ENCODE peak calls at places on chromosomes 3 and 15, in ten cellular contexts. One of them, this sample, is unnamed.

GRCh38 chr3:4928277-4928789 is 50.9 kb upstream of the BHLHE40 start:
- DNase-seq in endothelial cell: no peak
- DNase-seq in Right ventricle myocardium inferior: no peak
- DNase-seq in RWPE1: no peak
- DNase-seq in NCI-H2107: no peak
- DNase-seq in pons: no peak
- DNase-seq in cardiac fibroblast: no peak
- DNase-seq in stimulated activated naive CD8-positive, alpha-beta T cell treated with anti-CD3 and anti-CD28 coated beads, Interleukin-15, Interleukin-2, amounts not matched to agents 100 U/mL and 50 U/mL, for 24 hours: peak
- DNase-seq in effector memory CD8-positive, alpha-beta T cell: no peak
- DNase-seq in SW480: no peak
- DNase-seq in this sample: no peak

GRCh38 chr15:39140060-39140604 is 440.7 kb upstream of the THBS1 start:
- DNase-seq in endothelial cell: peak
- DNase-seq in Right ventricle myocardium inferior: no peak
- DNase-seq in RWPE1: no peak
- DNase-seq in NCI-H2107: no peak
- DNase-seq in pons: no peak
- DNase-seq in cardiac fibroblast: peak
- DNase-seq in stimulated activated naive CD8-positive, alpha-beta T cell treated with anti-CD3 and anti-CD28 coated beads, Interleukin-15, Interleukin-2, amounts not matched to agents 100 U/mL and 50 U/mL, for 24 hours: no peak
- DNase-seq in effector memory CD8-positive, alpha-beta T cell: no peak
- DNase-seq in SW480: peak
- DNase-seq in this sample: no peak

GRCh38 chr15:91515188-91515754 is 338.2 kb upstream of the SLCO3A1 start:
- DNase-seq in endothelial cell: no peak
- DNase-seq in Right ventricle myocardium inferior: no peak
- DNase-seq in RWPE1: peak
- DNase-seq in NCI-H2107: no peak
- DNase-seq in pons: no peak
- DNase-seq in cardiac fibroblast: peak
- DNase-seq in stimulated activated naive CD8-positive, alpha-beta T cell treated with anti-CD3 and anti-CD28 coated beads, Interleukin-15, Interleukin-2, amounts not matched to agents 100 U/mL and 50 U/mL, for 24 hours: no peak
- DNase-seq in effector memory CD8-positive, alpha-beta T cell: no peak
- DNase-seq in SW480: no peak
- DNase-seq in this sample: no peak

GRCh38 chr3:177800565-177800964 is 603.3 kb upstream of the TBL1XR1 start:
- DNase-seq in endothelial cell: no peak
- DNase-seq in Right ventricle myocardium inferior: no peak
- DNase-seq in RWPE1: no peak
- DNase-seq in NCI-H2107: no peak
- DNase-seq in pons: no peak
- DNase-seq in cardiac fibroblast: peak
- DNase-seq in stimulated activated naive CD8-positive, alpha-beta T cell treated with anti-CD3 and anti-CD28 coated beads, Interleukin-15, Interleukin-2, amounts not matched to agents 100 U/mL and 50 U/mL, for 24 hours: no peak
- DNase-seq in effector memory CD8-positive, alpha-beta T cell: no peak
- DNase-seq in SW480: no peak
- DNase-seq in this sample: no peak

GRCh38 chr15:100008258-100008657 is 275.0 kb upstream of the LYSMD4 start:
- DNase-seq in endothelial cell: no peak
- DNase-seq in Right ventricle myocardium inferior: peak
- DNase-seq in RWPE1: peak
- DNase-seq in NCI-H2107: no peak
- DNase-seq in pons: no peak
- DNase-seq in cardiac fibroblast: no peak
- DNase-seq in stimulated activated naive CD8-positive, alpha-beta T cell treated with anti-CD3 and anti-CD28 coated beads, Interleukin-15, Interleukin-2, amounts not matched to agents 100 U/mL and 50 U/mL, for 24 hours: no peak
- DNase-seq in effector memory CD8-positive, alpha-beta T cell: no peak
- DNase-seq in SW480: no peak
- DNase-seq in this sample: no peak

GRCh38 chr15:101269479-101270223 is 7.6 kb downstream of the SELENOS start:
- DNase-seq in endothelial cell: no peak
- DNase-seq in Right ventricle myocardium inferior: no peak
- DNase-seq in RWPE1: no peak
- DNase-seq in NCI-H2107: no peak
- DNase-seq in pons: no peak
- DNase-seq in cardiac fibroblast: peak
- DNase-seq in stimulated activated naive CD8-positive, alpha-beta T cell treated with anti-CD3 and anti-CD28 coated beads, Interleukin-15, Interleukin-2, amounts not matched to agents 100 U/mL and 50 U/mL, for 24 hours: no peak
- DNase-seq in effector memory CD8-positive, alpha-beta T cell: no peak
- DNase-seq in SW480: no peak
- DNase-seq in this sample: no peak

GRCh38 chr15:56918907-56919707 is 663 bp downstream of the TCF12 start:
- DNase-seq in endothelial cell: peak
- DNase-seq in Right ventricle myocardium inferior: peak
- DNase-seq in RWPE1: peak
- DNase-seq in NCI-H2107: no peak
- DNase-seq in pons: no peak
- DNase-seq in cardiac fibroblast: peak
- DNase-seq in stimulated activated naive CD8-positive, alpha-beta T cell treated with anti-CD3 and anti-CD28 coated beads, Interleukin-15, Interleukin-2, amounts not matched to agents 100 U/mL and 50 U/mL, for 24 hours: peak
- DNase-seq in effector memory CD8-positive, alpha-beta T cell: peak
- DNase-seq in SW480: peak
- DNase-seq in this sample: peak

GRCh38 chr3:169199283-169199682 is 464.2 kb downstream of the MECOM start:
- DNase-seq in endothelial cell: no peak
- DNase-seq in Right ventricle myocardium inferior: no peak
- DNase-seq in RWPE1: no peak
- DNase-seq in NCI-H2107: no peak
- DNase-seq in pons: no peak
- DNase-seq in cardiac fibroblast: no peak
- DNase-seq in stimulated activated naive CD8-positive, alpha-beta T cell treated with anti-CD3 and anti-CD28 coated beads, Interleukin-15, Interleukin-2, amounts not matched to agents 100 U/mL and 50 U/mL, for 24 hours: no peak
- DNase-seq in effector memory CD8-positive, alpha-beta T cell: no peak
- DNase-seq in SW480: no peak
- DNase-seq in this sample: no peak

GRCh38 chr3:56990295-56991015 is 70.0 kb upstream of the SPATA12 start:
- DNase-seq in endothelial cell: no peak
- DNase-seq in Right ventricle myocardium inferior: no peak
- DNase-seq in RWPE1: no peak
- DNase-seq in NCI-H2107: no peak
- DNase-seq in pons: no peak
- DNase-seq in cardiac fibroblast: no peak
- DNase-seq in stimulated activated naive CD8-positive, alpha-beta T cell treated with anti-CD3 and anti-CD28 coated beads, Interleukin-15, Interleukin-2, amounts not matched to agents 100 U/mL and 50 U/mL, for 24 hours: no peak
- DNase-seq in effector memory CD8-positive, alpha-beta T cell: no peak
- DNase-seq in SW480: no peak
- DNase-seq in this sample: no peak

GRCh38 chr15:70559223-70559823 is 204.0 kb downstream of the UACA start:
- DNase-seq in endothelial cell: peak
- DNase-seq in Right ventricle myocardium inferior: no peak
- DNase-seq in RWPE1: no peak
- DNase-seq in NCI-H2107: no peak
- DNase-seq in pons: peak
- DNase-seq in cardiac fibroblast: peak
- DNase-seq in stimulated activated naive CD8-positive, alpha-beta T cell treated with anti-CD3 and anti-CD28 coated beads, Interleukin-15, Interleukin-2, amounts not matched to agents 100 U/mL and 50 U/mL, for 24 hours: peak
- DNase-seq in effector memory CD8-positive, alpha-beta T cell: peak
- DNase-seq in SW480: peak
- DNase-seq in this sample: peak

GRCh38 chr15:40929730-40930429 is 740 bp downstream of the DLL4 start:
- DNase-seq in endothelial cell: no peak
- DNase-seq in Right ventricle myocardium inferior: no peak
- DNase-seq in RWPE1: no peak
- DNase-seq in NCI-H2107: no peak
- DNase-seq in pons: no peak
- DNase-seq in cardiac fibroblast: peak
- DNase-seq in stimulated activated naive CD8-positive, alpha-beta T cell treated with anti-CD3 and anti-CD28 coated beads, Interleukin-15, Interleukin-2, amounts not matched to agents 100 U/mL and 50 U/mL, for 24 hours: no peak
- DNase-seq in effector memory CD8-positive, alpha-beta T cell: no peak
- DNase-seq in SW480: no peak
- DNase-seq in this sample: peak

GRCh38 chr15:46365612-46366011 is 730.8 kb downstream of the SQOR start:
- DNase-seq in endothelial cell: no peak
- DNase-seq in Right ventricle myocardium inferior: no peak
- DNase-seq in RWPE1: no peak
- DNase-seq in NCI-H2107: no peak
- DNase-seq in pons: peak
- DNase-seq in cardiac fibroblast: peak
- DNase-seq in stimulated activated naive CD8-positive, alpha-beta T cell treated with anti-CD3 and anti-CD28 coated beads, Interleukin-15, Interleukin-2, amounts not matched to agents 100 U/mL and 50 U/mL, for 24 hours: no peak
- DNase-seq in effector memory CD8-positive, alpha-beta T cell: no peak
- DNase-seq in SW480: no peak
- DNase-seq in this sample: no peak

GRCh38 chr3:194344012-194344411 is 7.1 kb downstream of the CPN2 start:
- DNase-seq in endothelial cell: peak
- DNase-seq in Right ventricle myocardium inferior: no peak
- DNase-seq in RWPE1: peak
- DNase-seq in NCI-H2107: no peak
- DNase-seq in pons: peak
- DNase-seq in cardiac fibroblast: peak
- DNase-seq in stimulated activated naive CD8-positive, alpha-beta T cell treated with anti-CD3 and anti-CD28 coated beads, Interleukin-15, Interleukin-2, amounts not matched to agents 100 U/mL and 50 U/mL, for 24 hours: peak
- DNase-seq in effector memory CD8-positive, alpha-beta T cell: peak
- DNase-seq in SW480: peak
- DNase-seq in this sample: peak

GRCh38 chr15:55695432-55695831 is 47.5 kb downstream of the PRTG start:
- DNase-seq in endothelial cell: no peak
- DNase-seq in Right ventricle myocardium inferior: no peak
- DNase-seq in RWPE1: no peak
- DNase-seq in NCI-H2107: no peak
- DNase-seq in pons: no peak
- DNase-seq in cardiac fibroblast: peak
- DNase-seq in stimulated activated naive CD8-positive, alpha-beta T cell treated with anti-CD3 and anti-CD28 coated beads, Interleukin-15, Interleukin-2, amounts not matched to agents 100 U/mL and 50 U/mL, for 24 hours: no peak
- DNase-seq in effector memory CD8-positive, alpha-beta T cell: no peak
- DNase-seq in SW480: no peak
- DNase-seq in this sample: no peak

GRCh38 chr15:28094732-28095521 is 4.2 kb downstream of the OCA2 start:
- DNase-seq in endothelial cell: peak
- DNase-seq in Right ventricle myocardium inferior: no peak
- DNase-seq in RWPE1: no peak
- DNase-seq in NCI-H2107: no peak
- DNase-seq in pons: no peak
- DNase-seq in cardiac fibroblast: no peak
- DNase-seq in stimulated activated naive CD8-positive, alpha-beta T cell treated with anti-CD3 and anti-CD28 coated beads, Interleukin-15, Interleukin-2, amounts not matched to agents 100 U/mL and 50 U/mL, for 24 hours: no peak
- DNase-seq in effector memory CD8-positive, alpha-beta T cell: peak
- DNase-seq in SW480: peak
- DNase-seq in this sample: peak

GRCh38 chr3:148211725-148212124 is 486.0 kb upstream of the AGTR1 start:
- DNase-seq in endothelial cell: no peak
- DNase-seq in Right ventricle myocardium inferior: no peak
- DNase-seq in RWPE1: peak
- DNase-seq in NCI-H2107: no peak
- DNase-seq in pons: no peak
- DNase-seq in cardiac fibroblast: peak
- DNase-seq in stimulated activated naive CD8-positive, alpha-beta T cell treated with anti-CD3 and anti-CD28 coated beads, Interleukin-15, Interleukin-2, amounts not matched to agents 100 U/mL and 50 U/mL, for 24 hours: no peak
- DNase-seq in effector memory CD8-positive, alpha-beta T cell: no peak
- DNase-seq in SW480: peak
- DNase-seq in this sample: no peak

GRCh38 chr3:56754753-56755365 is 46.9 kb downstream of the ARHGEF3 start:
- DNase-seq in endothelial cell: no peak
- DNase-seq in Right ventricle myocardium inferior: no peak
- DNase-seq in RWPE1: no peak
- DNase-seq in NCI-H2107: no peak
- DNase-seq in pons: no peak
- DNase-seq in cardiac fibroblast: no peak
- DNase-seq in stimulated activated naive CD8-positive, alpha-beta T cell treated with anti-CD3 and anti-CD28 coated beads, Interleukin-15, Interleukin-2, amounts not matched to agents 100 U/mL and 50 U/mL, for 24 hours: no peak
- DNase-seq in effector memory CD8-positive, alpha-beta T cell: peak
- DNase-seq in SW480: no peak
- DNase-seq in this sample: peak

GRCh38 chr3:157089455-157090221 is 70.3 kb downstream of the CCNL1 start:
- DNase-seq in endothelial cell: peak
- DNase-seq in Right ventricle myocardium inferior: no peak
- DNase-seq in RWPE1: no peak
- DNase-seq in NCI-H2107: no peak
- DNase-seq in pons: peak
- DNase-seq in cardiac fibroblast: peak
- DNase-seq in stimulated activated naive CD8-positive, alpha-beta T cell treated with anti-CD3 and anti-CD28 coated beads, Interleukin-15, Interleukin-2, amounts not matched to agents 100 U/mL and 50 U/mL, for 24 hours: peak
- DNase-seq in effector memory CD8-positive, alpha-beta T cell: peak
- DNase-seq in SW480: no peak
- DNase-seq in this sample: peak

GRCh38 chr3:64291956-64292355 is 66.7 kb upstream of the PRICKLE2 start:
- DNase-seq in endothelial cell: no peak
- DNase-seq in Right ventricle myocardium inferior: no peak
- DNase-seq in RWPE1: no peak
- DNase-seq in NCI-H2107: no peak
- DNase-seq in pons: no peak
- DNase-seq in cardiac fibroblast: peak
- DNase-seq in stimulated activated naive CD8-positive, alpha-beta T cell treated with anti-CD3 and anti-CD28 coated beads, Interleukin-15, Interleukin-2, amounts not matched to agents 100 U/mL and 50 U/mL, for 24 hours: no peak
- DNase-seq in effector memory CD8-positive, alpha-beta T cell: no peak
- DNase-seq in SW480: no peak
- DNase-seq in this sample: no peak

GRCh38 chr3:194292331-194292730 is 58.8 kb downstream of the CPN2 start:
- DNase-seq in endothelial cell: no peak
- DNase-seq in Right ventricle myocardium inferior: no peak
- DNase-seq in RWPE1: no peak
- DNase-seq in NCI-H2107: no peak
- DNase-seq in pons: no peak
- DNase-seq in cardiac fibroblast: no peak
- DNase-seq in stimulated activated naive CD8-positive, alpha-beta T cell treated with anti-CD3 and anti-CD28 coated beads, Interleukin-15, Interleukin-2, amounts not matched to agents 100 U/mL and 50 U/mL, for 24 hours: no peak
- DNase-seq in effector memory CD8-positive, alpha-beta T cell: no peak
- DNase-seq in SW480: no peak
- DNase-seq in this sample: no peak

GRCh38 chr3:40877651-40878463 is 321.4 kb upstream of the CTNNB1 start:
- DNase-seq in endothelial cell: no peak
- DNase-seq in Right ventricle myocardium inferior: peak
- DNase-seq in RWPE1: peak
- DNase-seq in NCI-H2107: no peak
- DNase-seq in pons: peak
- DNase-seq in cardiac fibroblast: peak
- DNase-seq in stimulated activated naive CD8-positive, alpha-beta T cell treated with anti-CD3 and anti-CD28 coated beads, Interleukin-15, Interleukin-2, amounts not matched to agents 100 U/mL and 50 U/mL, for 24 hours: no peak
- DNase-seq in effector memory CD8-positive, alpha-beta T cell: no peak
- DNase-seq in SW480: peak
- DNase-seq in this sample: no peak

GRCh38 chr3:69250014-69250413 is 127.6 kb upstream of the LMOD3 start:
- DNase-seq in endothelial cell: peak
- DNase-seq in Right ventricle myocardium inferior: no peak
- DNase-seq in RWPE1: no peak
- DNase-seq in NCI-H2107: no peak
- DNase-seq in pons: peak
- DNase-seq in cardiac fibroblast: no peak
- DNase-seq in stimulated activated naive CD8-positive, alpha-beta T cell treated with anti-CD3 and anti-CD28 coated beads, Interleukin-15, Interleukin-2, amounts not matched to agents 100 U/mL and 50 U/mL, for 24 hours: peak
- DNase-seq in effector memory CD8-positive, alpha-beta T cell: peak
- DNase-seq in SW480: no peak
- DNase-seq in this sample: no peak

GRCh38 chr3:154310840-154311239 is 13.4 kb downstream of the DHX36 start:
- DNase-seq in endothelial cell: no peak
- DNase-seq in Right ventricle myocardium inferior: no peak
- DNase-seq in RWPE1: no peak
- DNase-seq in NCI-H2107: no peak
- DNase-seq in pons: no peak
- DNase-seq in cardiac fibroblast: peak
- DNase-seq in stimulated activated naive CD8-positive, alpha-beta T cell treated with anti-CD3 and anti-CD28 coated beads, Interleukin-15, Interleukin-2, amounts not matched to agents 100 U/mL and 50 U/mL, for 24 hours: no peak
- DNase-seq in effector memory CD8-positive, alpha-beta T cell: no peak
- DNase-seq in SW480: no peak
- DNase-seq in this sample: no peak

GRCh38 chr3:188673509-188674239 is 498.1 kb upstream of the TPRG1 start:
- DNase-seq in endothelial cell: no peak
- DNase-seq in Right ventricle myocardium inferior: no peak
- DNase-seq in RWPE1: peak
- DNase-seq in NCI-H2107: no peak
- DNase-seq in pons: no peak
- DNase-seq in cardiac fibroblast: peak
- DNase-seq in stimulated activated naive CD8-positive, alpha-beta T cell treated with anti-CD3 and anti-CD28 coated beads, Interleukin-15, Interleukin-2, amounts not matched to agents 100 U/mL and 50 U/mL, for 24 hours: no peak
- DNase-seq in effector memory CD8-positive, alpha-beta T cell: no peak
- DNase-seq in SW480: no peak
- DNase-seq in this sample: no peak

GRCh38 chr3:58058654-58059263 is 50.5 kb downstream of the FLNB start:
- DNase-seq in endothelial cell: no peak
- DNase-seq in Right ventricle myocardium inferior: no peak
- DNase-seq in RWPE1: no peak
- DNase-seq in NCI-H2107: no peak
- DNase-seq in pons: no peak
- DNase-seq in cardiac fibroblast: peak
- DNase-seq in stimulated activated naive CD8-positive, alpha-beta T cell treated with anti-CD3 and anti-CD28 coated beads, Interleukin-15, Interleukin-2, amounts not matched to agents 100 U/mL and 50 U/mL, for 24 hours: no peak
- DNase-seq in effector memory CD8-positive, alpha-beta T cell: no peak
- DNase-seq in SW480: no peak
- DNase-seq in this sample: no peak

GRCh38 chr3:152835311-152836102 is 576 bp downstream of the P2RY1 start:
- DNase-seq in endothelial cell: peak
- DNase-seq in Right ventricle myocardium inferior: peak
- DNase-seq in RWPE1: peak
- DNase-seq in NCI-H2107: no peak
- DNase-seq in pons: peak
- DNase-seq in cardiac fibroblast: peak
- DNase-seq in stimulated activated naive CD8-positive, alpha-beta T cell treated with anti-CD3 and anti-CD28 coated beads, Interleukin-15, Interleukin-2, amounts not matched to agents 100 U/mL and 50 U/mL, for 24 hours: peak
- DNase-seq in effector memory CD8-positive, alpha-beta T cell: no peak
- DNase-seq in SW480: peak
- DNase-seq in this sample: no peak

GRCh38 chr15:58426501-58426900 is 5.3 kb upstream of the LIPC start:
- DNase-seq in endothelial cell: no peak
- DNase-seq in Right ventricle myocardium inferior: no peak
- DNase-seq in RWPE1: no peak
- DNase-seq in NCI-H2107: no peak
- DNase-seq in pons: peak
- DNase-seq in cardiac fibroblast: no peak
- DNase-seq in stimulated activated naive CD8-positive, alpha-beta T cell treated with anti-CD3 and anti-CD28 coated beads, Interleukin-15, Interleukin-2, amounts not matched to agents 100 U/mL and 50 U/mL, for 24 hours: no peak
- DNase-seq in effector memory CD8-positive, alpha-beta T cell: no peak
- DNase-seq in SW480: no peak
- DNase-seq in this sample: no peak

GRCh38 chr3:30318110-30318509 is 288.3 kb upstream of the TGFBR2 start:
- DNase-seq in endothelial cell: no peak
- DNase-seq in Right ventricle myocardium inferior: no peak
- DNase-seq in RWPE1: no peak
- DNase-seq in NCI-H2107: no peak
- DNase-seq in pons: no peak
- DNase-seq in cardiac fibroblast: no peak
- DNase-seq in stimulated activated naive CD8-positive, alpha-beta T cell treated with anti-CD3 and anti-CD28 coated beads, Interleukin-15, Interleukin-2, amounts not matched to agents 100 U/mL and 50 U/mL, for 24 hours: no peak
- DNase-seq in effector memory CD8-positive, alpha-beta T cell: no peak
- DNase-seq in SW480: no peak
- DNase-seq in this sample: no peak